ENCODE peak calls at places on chromosome 22, in eight cellular contexts. F is CD8-positive, alpha-beta T cell; V is H1; J is effector memory CD4-positive, alpha-beta T cell; O is neural progenitor cell; N is GM23338; A is body of pancreas; D is dorsolateral prefrontal cortex. Q is an unnamed sample.

GRCh38 chr22:50129121-50129734 is 39.4 kb downstream of the MOV10L1 start:
- DNase-seq in F (no peak), V (no peak), J (no peak), O (no peak), N (no peak), A (no peak), D (no peak), Q (no peak)

GRCh38 chr22:44752285-44753188 is at the start of gene ARHGAP8:
- DNase-seq in F (peak; percentile 44), V (peak; percentile 72), J (no peak), O (peak; percentile 38), N (peak; percentile 85), A (peak; percentile 67), D (no peak), Q (no peak)

GRCh38 chr22:39658367-39658766 is 87.8 kb downstream of the CACNA1I start:
- DNase-seq in F (peak; percentile 22), V (no peak), J (peak; percentile 25), O (no peak), N (no peak), A (no peak), D (no peak), Q (no peak)

GRCh38 chr22:32836286-32836859 is 34.9 kb downstream of the TIMP3 start:
- DNase-seq in F (no peak), V (no peak), J (no peak), O (peak; percentile 45), N (peak; percentile 68), A (no peak), D (no peak), Q (no peak)

GRCh38 chr22:28710112-28710888 is 30.7 kb upstream of the TTC28 start:
- DNase-seq in F (no peak), V (no peak), J (no peak), O (no peak), N (no peak), A (no peak), D (no peak), Q (no peak)

GRCh38 chr22:21745948-21746347 is 10.4 kb upstream of the YPEL1 start:
- DNase-seq in F (no peak), V (no peak), J (no peak), O (no peak), N (no peak), A (no peak), D (no peak), Q (no peak)

GRCh38 chr22:22712092-22712658 is 67.8 kb downstream of the GGTLC2 start:
- DNase-seq in F (no peak), V (no peak), J (no peak), O (no peak), N (no peak), A (no peak), D (no peak), Q (no peak)

GRCh38 chr22:29083576-29084566 is 11.0 kb downstream of the KREMEN1 start:
- DNase-seq in F (no peak), V (no peak), J (no peak), O (no peak), N (no peak), A (no peak), D (no peak), Q (no peak)

GRCh38 chr22:45608763-45609180 is 62.9 kb upstream of the ATXN10 start:
- DNase-seq in F (peak; percentile 7), V (no peak), J (peak; percentile 2), O (no peak), N (no peak), A (no peak), D (no peak), Q (no peak)

GRCh38 chr22:45760682-45761081 is 89.0 kb downstream of the ATXN10 start:
- DNase-seq in F (no peak), V (no peak), J (no peak), O (no peak), N (no peak), A (no peak), D (no peak), Q (no peak)

GRCh38 chr22:50697667-50698506 is 25.3 kb downstream of the SHANK3 start:
- DNase-seq in F (no peak), V (no peak), J (no peak), O (no peak), N (no peak), A (no peak), D (peak; percentile 41), Q (no peak)

GRCh38 chr22:28232231-28232630 is 313.2 kb upstream of the PITPNB start:
- DNase-seq in F (no peak), V (no peak), J (no peak), O (peak; percentile 24), N (peak; percentile 27), A (no peak), D (no peak), Q (no peak)

GRCh38 chr22:18971321-18971751 is 35.2 kb upstream of the PRODH start:
- DNase-seq in F (no peak), V (no peak), J (no peak), O (no peak), N (no peak), A (no peak), D (no peak), Q (no peak)

GRCh38 chr22:17119481-17120202 is 1.5 kb downstream of the TMEM121B start:
- DNase-seq in F (no peak), V (peak; percentile 84), J (no peak), O (peak; percentile 69), N (peak; percentile 80), A (peak; percentile 43), D (no peak), Q (no peak)

DNA sequence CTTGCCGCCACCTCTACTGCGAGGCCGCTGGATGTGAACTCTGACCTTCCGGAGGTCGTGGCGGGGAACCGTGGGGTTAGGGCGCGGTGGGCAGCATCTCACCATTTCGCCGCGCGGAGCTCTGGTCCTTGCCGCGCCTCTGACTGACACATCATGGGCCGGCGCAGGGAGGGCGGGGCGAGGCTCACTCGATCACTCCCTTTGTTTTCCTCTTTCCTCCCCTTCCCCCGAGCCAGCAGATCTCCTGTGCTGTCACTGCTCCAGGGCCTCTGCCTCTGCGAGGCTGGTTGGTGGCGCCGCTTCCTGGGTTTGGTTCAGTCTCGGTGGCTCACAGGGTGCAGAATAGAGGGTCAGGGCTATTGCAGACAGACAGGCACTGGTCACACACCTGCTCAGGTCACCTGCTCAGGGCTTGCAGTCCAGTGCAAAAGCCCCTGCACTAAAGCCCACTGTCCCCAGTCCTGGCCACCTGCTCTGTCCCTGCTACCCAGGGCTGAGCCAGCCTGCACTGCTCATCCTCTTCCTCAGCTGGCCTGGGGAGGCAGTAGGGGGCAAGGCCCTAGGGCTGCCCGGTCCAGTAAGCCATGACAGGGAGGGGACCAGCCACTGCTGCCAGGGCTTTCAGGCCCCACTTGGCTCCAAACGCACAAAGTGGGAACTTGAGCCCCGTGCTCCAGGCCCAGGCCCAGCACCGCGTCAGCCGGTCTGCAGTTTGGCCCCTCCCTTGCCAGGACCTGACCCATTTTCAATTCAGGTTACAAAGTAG is 36.2 kb downstream of the PISD start:
- DNase-seq in F (no peak), V (peak; percentile 84), J (no peak), O (peak; percentile 89), N (peak; percentile 95), A (no peak), D (peak; percentile 84), Q (peak; percentile 63)
- H3K27ac ChIP-seq in F (no peak overlapping the region), V (peak overlapping the region; percentile 5), J (peak overlapping the region; percentile 10), O (peak overlapping the region; percentile 81), N (peak overlapping the region; percentile 69), A (peak overlapping the region; percentile 37), D (peak overlapping the region; percentile 93), Q (peak overlapping the region; percentile 35)

GRCh38 chr22:41478891-41479521 is 10.1 kb downstream of the ACO2 start:
- DNase-seq in F (no peak), V (no peak), J (no peak), O (no peak), N (no peak), A (no peak), D (no peak), Q (no peak)

GRCh38 chr22:41479671-41480396 is 10.9 kb downstream of the ACO2 start:
- DNase-seq in F (no peak), V (peak; percentile 61), J (no peak), O (peak; percentile 93), N (peak; percentile 75), A (no peak), D (peak; percentile 58), Q (peak; percentile 83)

GRCh38 chr22:41480397-41480735 is 11.4 kb downstream of the ACO2 start:
- DNase-seq in F (no peak), V (no peak), J (no peak), O (no peak), N (no peak), A (no peak), D (no peak), Q (no peak)

GRCh38 chr22:41481131-41481830 is 12.4 kb downstream of the ACO2 start:
- DNase-seq in F (no peak), V (no peak), J (no peak), O (no peak), N (no peak), A (no peak), D (no peak), Q (no peak)

DNA sequence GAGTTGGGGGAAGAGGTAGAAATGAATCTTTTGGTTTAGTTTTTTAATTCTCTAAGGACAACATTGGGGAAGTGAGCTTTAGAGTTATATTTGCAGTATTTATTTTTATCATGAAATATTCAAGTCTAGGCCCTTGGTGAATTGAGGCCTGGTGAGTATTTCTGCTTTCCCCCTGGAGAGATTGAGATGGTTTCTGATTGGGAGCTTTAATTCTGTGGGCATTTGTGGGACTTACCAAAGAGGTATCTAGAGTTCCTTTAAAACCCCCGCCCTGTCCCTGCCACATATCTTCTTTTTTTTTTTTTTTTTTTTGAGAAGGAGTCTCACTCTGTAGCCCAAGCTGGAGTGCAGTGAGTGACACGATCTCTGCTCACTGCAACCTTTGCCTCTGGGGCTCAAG is 9.6 kb downstream of the ACO2 start:
- DNase-seq in F (no peak), V (no peak), J (no peak), O (no peak), N (no peak), A (no peak), D (no peak), Q (no peak)
- H3K27ac ChIP-seq in F (no peak overlapping the region), V (no peak overlapping the region), J (no peak overlapping the region), O (peak overlapping the region; percentile 89), N (peak overlapping the region; percentile 68), A (no peak overlapping the region), D (peak overlapping the region; percentile 90), Q (peak overlapping the region; percentile 86)

DNA sequence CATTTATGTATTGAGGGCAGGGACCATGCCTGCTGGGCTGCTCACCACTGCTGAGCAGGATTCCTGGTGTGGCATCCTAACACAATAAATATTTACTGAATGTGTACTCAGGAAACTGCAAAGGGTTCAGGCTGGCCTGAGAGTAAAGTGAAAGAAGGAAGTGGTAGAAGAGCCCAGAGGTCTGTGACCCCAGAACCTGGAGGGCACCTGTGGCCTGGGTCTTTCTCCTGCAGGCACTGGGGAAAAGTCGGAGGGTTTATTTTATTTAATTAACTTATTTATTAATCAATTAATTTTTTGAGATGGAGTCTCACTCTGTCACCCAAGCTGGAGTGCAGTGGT is 28.2 kb downstream of the TXN2 start:
- DNase-seq in F (no peak), V (no peak), J (no peak), O (no peak), N (no peak), A (no peak), D (no peak), Q (no peak)
- H3K27ac ChIP-seq in F (no peak overlapping the region), V (no peak overlapping the region), J (no peak overlapping the region), O (no peak overlapping the region), N (no peak overlapping the region), A (peak overlapping the region; percentile 99), D (no peak overlapping the region), Q (no peak overlapping the region)

DNA sequence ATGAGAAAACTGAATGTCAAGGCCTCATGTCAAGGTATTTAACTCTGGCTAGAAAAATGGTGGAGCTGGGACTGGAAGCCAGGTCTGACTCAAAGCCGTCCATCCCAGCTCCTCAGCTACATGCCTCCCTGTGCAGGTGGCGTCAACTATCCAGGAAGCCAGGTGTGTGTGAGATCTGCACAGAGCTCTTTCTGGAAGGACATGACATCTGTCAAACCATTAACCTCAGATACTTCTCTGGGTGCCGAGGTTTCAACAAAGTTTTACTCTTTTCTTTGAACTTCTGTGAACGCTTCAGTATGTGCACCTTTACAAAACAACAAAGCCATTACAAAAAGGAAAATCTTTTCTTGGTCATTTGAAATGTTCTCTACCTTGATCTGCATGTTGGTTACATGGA is 7.0 kb upstream of the CASTOR1 start:
- DNase-seq in F (no peak), V (no peak), J (no peak), O (no peak), N (no peak), A (no peak), D (no peak), Q (no peak)
- H3K27ac ChIP-seq in F (peak overlapping the region; percentile 39), V (no peak overlapping the region), J (no peak overlapping the region), O (no peak overlapping the region), N (no peak overlapping the region), A (no peak overlapping the region), D (no peak overlapping the region), Q (no peak overlapping the region)